ENCODE peak calls at places on chromosome 6, in six cellular contexts. R is ecto neural progenitor cell, B is NCI-H82, A is mammary epithelial cell, L is nephron progenitor cell, I is HTR-8/SVneo. M is an unnamed sample.

GRCh38 chr6:131490441-131490840 is 82.6 kb upstream of the ARG1 start:
- DNase-seq in R (no peak), B (no peak), A (no peak), L (no peak), I (no peak), M (no peak)

GRCh38 chr6:12012231-12012565 is at the start of gene HIVEP1:
- DNase-seq in R (peak; percentile 76), B (no peak), A (no peak), L (peak; percentile 72), I (no peak), M (no peak)

GRCh38 chr6:166488081-166488685 is 98.3 kb downstream of the RAMACL start:
- DNase-seq in R (no peak), B (peak; percentile 46), A (no peak), L (no peak), I (no peak), M (no peak)

GRCh38 chr6:36984581-36985383 is 1.2 kb downstream of the MTCH1 start:
- DNase-seq in R (peak; percentile 63), B (peak; percentile 86), A (peak; percentile 30), L (peak; percentile 50), I (peak; percentile 71), M (peak; percentile 20)

GRCh38 chr6:13534536-13534935 is 39.9 kb upstream of the SIRT5 start:
- DNase-seq in R (peak; percentile 41), B (no peak), A (no peak), L (no peak), I (no peak), M (no peak)

GRCh38 chr6:85641916-85642773 is 541 bp downstream of the SYNCRIP start:
- DNase-seq in R (peak; percentile 66), B (peak; percentile 31), A (peak; percentile 50), L (peak; percentile 61), I (no peak), M (peak; percentile 28)

GRCh38 chr6:144607998-144608736 is 323.0 kb downstream of the UTRN start:
- DNase-seq in R (no peak), B (no peak), A (no peak), L (no peak), I (no peak), M (no peak)

GRCh38 chr6:52551483-52552277 is 25.2 kb downstream of the TRAM2 start:
- DNase-seq in R (peak; percentile 71), B (peak; percentile 88), A (peak; percentile 66), L (peak; percentile 42), I (peak; percentile 84), M (no peak)

GRCh38 chr6:62971976-62972658 is 239.2 kb upstream of the FKBP1C start:
- DNase-seq in R (no peak), B (no peak), A (no peak), L (no peak), I (no peak), M (no peak)

GRCh38 chr6:32112436-32112980 is 3.4 kb upstream of the TNXB start:
- DNase-seq in R (no peak), B (no peak), A (no peak), L (no peak), I (no peak), M (no peak)

GRCh38 chr6:157655139-157655538 is 167.9 kb upstream of the SNX9 start:
- DNase-seq in R (no peak), B (no peak), A (no peak), L (no peak), I (no peak), M (no peak)

GRCh38 chr6:12266571-12266970 is 23.6 kb upstream of the EDN1 start:
- DNase-seq in R (no peak), B (no peak), A (peak; percentile 62), L (no peak), I (no peak), M (no peak)

GRCh38 chr6:26045046-26045938 is 41.9 kb upstream of the HFE start:
- DNase-seq in R (no peak), B (no peak), A (peak; percentile 93), L (no peak), I (peak; percentile 68), M (peak; percentile 74)

GRCh38 chr6:160801418-160801817 is 99.4 kb downstream of the PLG start:
- DNase-seq in R (no peak), B (no peak), A (no peak), L (no peak), I (no peak), M (no peak)

GRCh38 chr6:137323860-137324259 is 104.7 kb upstream of the IFNGR1 start:
- DNase-seq in R (no peak), B (peak; percentile 77), A (no peak), L (no peak), I (no peak), M (no peak)

GRCh38 chr6:115969207-115969929 is 91.3 kb downstream of the FRK start:
- DNase-seq in R (peak; percentile 51), B (no peak), A (no peak), L (no peak), I (no peak), M (no peak)

GRCh38 chr6:41712651-41713103 is 22.7 kb downstream of the TFEB start:
- DNase-seq in R (no peak), B (no peak), A (no peak), L (no peak), I (no peak), M (no peak)

GRCh38 chr6:141848029-141848890 is 284.5 kb upstream of the GJE1 start:
- DNase-seq in R (no peak), B (no peak), A (peak; percentile 32), L (no peak), I (no peak), M (no peak)

GRCh38 chr6:157982580-157983438 is 1.1 kb downstream of the SYNJ2 start:
- DNase-seq in R (no peak), B (peak; percentile 28), A (peak; percentile 43), L (no peak), I (no peak), M (peak; percentile 37)

GRCh38 chr6:65671922-65672321 is 35.1 kb downstream of the EYS start:
- DNase-seq in R (no peak), B (no peak), A (no peak), L (no peak), I (no peak), M (no peak)

GRCh38 chr6:33700391-33701050 is 11.0 kb downstream of the UQCC2 start:
- DNase-seq in R (peak; percentile 78), B (peak; percentile 89), A (peak; percentile 74), L (peak; percentile 77), I (peak; percentile 57), M (peak; percentile 13)

GRCh38 chr6:143755301-143755744 is 77.6 kb downstream of the PHACTR2 start:
- DNase-seq in R (no peak), B (no peak), A (no peak), L (no peak), I (no peak), M (no peak)

GRCh38 chr6:77796824-77797809 is 144.3 kb downstream of the MEI4 start:
- DNase-seq in R (no peak), B (no peak), A (no peak), L (no peak), I (no peak), M (no peak)

GRCh38 chr6:16698988-16699868 is 62.0 kb downstream of the ATXN1 start:
- DNase-seq in R (no peak), B (no peak), A (peak; percentile 74), L (no peak), I (no peak), M (no peak)

GRCh38 chr6:47509937-47510336 is 32.3 kb downstream of the CD2AP start:
- DNase-seq in R (no peak), B (no peak), A (no peak), L (no peak), I (no peak), M (no peak)

GRCh38 chr6:111987295-111987694 is 66.6 kb upstream of the CCN6 start:
- DNase-seq in R (no peak), B (no peak), A (peak; percentile 87), L (no peak), I (no peak), M (no peak)

GRCh38 chr6:137904822-137905617 is 38.0 kb downstream of the TNFAIP3 start:
- DNase-seq in R (no peak), B (no peak), A (no peak), L (no peak), I (no peak), M (no peak)

GRCh38 chr6:352474-352873 is 39.1 kb upstream of the IRF4 start:
- DNase-seq in R (no peak), B (no peak), A (no peak), L (no peak), I (no peak), M (no peak)

GRCh38 chr6:23390221-23390620 is 735.8 kb upstream of the NRSN1 start:
- DNase-seq in R (no peak), B (no peak), A (no peak), L (no peak), I (no peak), M (no peak)

GRCh38 chr6:82030761-82031160 is 216.8 kb downstream of the IBTK start:
- DNase-seq in R (no peak), B (no peak), A (peak; percentile 22), L (no peak), I (no peak), M (no peak)

GRCh38 chr6:16496982-16497823 is 258.8 kb downstream of the GMPR start:
- DNase-seq in R (no peak), B (no peak), A (no peak), L (no peak), I (no peak), M (no peak)

GRCh38 chr6:67706388-67706787 is 928.7 kb upstream of the ADGRB3 start:
- DNase-seq in R (no peak), B (no peak), A (no peak), L (no peak), I (no peak), M (no peak)

GRCh38 chr6:135418040-135418439 is 79.5 kb downstream of the AHI1 start:
- DNase-seq in R (no peak), B (no peak), A (no peak), L (no peak), I (no peak), M (no peak)

GRCh38 chr6:84078335-84078734 is 44.8 kb downstream of the MRAP2 start:
- DNase-seq in R (no peak), B (peak; percentile 43), A (no peak), L (no peak), I (no peak), M (no peak)

GRCh38 chr6:43738877-43739641 is 31.0 kb upstream of the VEGFA start:
- DNase-seq in R (peak; percentile 37), B (no peak), A (peak; percentile 37), L (no peak), I (no peak), M (no peak)

GRCh38 chr6:147095316-147095715 is 108.9 kb upstream of the STXBP5 start:
- DNase-seq in R (no peak), B (no peak), A (no peak), L (no peak), I (no peak), M (no peak)

GRCh38 chr6:4378319-4378996 is 243.1 kb upstream of the ECI2 start:
- DNase-seq in R (no peak), B (no peak), A (no peak), L (no peak), I (no peak), M (no peak)

GRCh38 chr6:129280719-129281118 is 397.8 kb downstream of the LAMA2 start:
- DNase-seq in R (no peak), B (peak; percentile 46), A (no peak), L (no peak), I (no peak), M (no peak)

M was measured in amniotic stem cell.